ENCODE peak calls at places on chromosomes 16 and 17, in five cellular contexts. I is WTC11; W is activated T-cell treated with anti-CD3 and anti-CD28 coated beads, Interleukin-2, amount 50 U/mL, for 48 hours; F is bronchial epithelial cell; L is naive thymus-derived CD8-positive, alpha-beta T cell. C is an unnamed sample.

GRCh38 chr16:53949716-53950410 is 245.9 kb downstream of the FTO start:
- DNase-seq in I (no peak), W (no peak), F (no peak), L (no peak), C (no peak)

GRCh38 chr16:86747761-86748160 is 169.4 kb downstream of the FOXL1 start:
- DNase-seq in I (no peak), W (no peak), F (no peak), L (no peak), C (no peak)

GRCh38 chr17:7756968-7757367 is 39.4 kb downstream of the DNAH2 start:
- DNase-seq in I (no peak), W (no peak), F (no peak), L (no peak), C (no peak)

GRCh38 chr16:67928561-67929364 is 2.9 kb downstream of the CTRL start:
- DNase-seq in I (peak), W (peak), F (peak), L (peak), C (peak)

GRCh38 chr17:46876353-46876887 is 25.0 kb downstream of the WNT9B start:
- DNase-seq in I (peak), W (no peak), F (peak), L (no peak), C (peak)

GRCh38 chr16:1159973-1160772 is 7.3 kb downstream of the CACNA1H start:
- DNase-seq in I (peak), W (no peak), F (peak), L (no peak), C (no peak)

GRCh38 chr16:85573696-85574641 is 39.2 kb upstream of the GSE1 start:
- DNase-seq in I (no peak), W (no peak), F (no peak), L (no peak), C (no peak)

GRCh38 chr16:28985206-28985605 is 354 bp downstream of the LAT start:
- DNase-seq in I (no peak), W (peak), F (no peak), L (no peak), C (no peak)

GRCh38 chr17:46118969-46119368 is 74.3 kb downstream of the KANSL1 start:
- DNase-seq in I (no peak), W (no peak), F (no peak), L (no peak), C (no peak)

GRCh38 chr16:35823342-35823741 is 2363.9 kb downstream of the TP53TG3F start:
- DNase-seq in I (no peak), W (no peak), F (no peak), L (no peak), C (no peak)

GRCh38 chr16:89955001-89955685 is 6.6 kb downstream of the DEF8 start:
- DNase-seq in I (peak), W (no peak), F (no peak), L (no peak), C (no peak)

GRCh38 chr17:68346448-68346847 is 55.2 kb downstream of the ARSG start:
- DNase-seq in I (no peak), W (peak), F (no peak), L (peak), C (no peak)

GRCh38 chr17:78249836-78250806 is 18.7 kb downstream of the TMEM235 start:
- DNase-seq in I (no peak), W (no peak), F (no peak), L (no peak), C (no peak)

GRCh38 chr16:3482659-3483241 is 12.5 kb downstream of the C16orf90 start:
- DNase-seq in I (no peak), W (no peak), F (no peak), L (no peak), C (no peak)

GRCh38 chr17:77215281-77215680 is 74.5 kb downstream of the SEC14L1 start:
- DNase-seq in I (no peak), W (no peak), F (no peak), L (no peak), C (no peak)

GRCh38 chr17:42075789-42076188 is 22.5 kb downstream of the ZNF385C start:
- DNase-seq in I (no peak), W (no peak), F (no peak), L (no peak), C (no peak)

GRCh38 chr17:80023261-80024205 is 12.1 kb downstream of the TBC1D16 start:
- DNase-seq in I (no peak), W (no peak), F (no peak), L (no peak), C (no peak)

GRCh38 chr16:5615868-5616642 is 518.5 kb upstream of the EEF2KMT start:
- DNase-seq in I (peak), W (peak), F (no peak), L (peak), C (peak)

GRCh38 chr16:64297863-64298579 is 823.8 kb downstream of the CDH11 start:
- DNase-seq in I (no peak), W (no peak), F (no peak), L (no peak), C (no peak)

GRCh38 chr17:29154516-29155234 is 25.5 kb downstream of the MYO18A start:
- DNase-seq in I (no peak), W (no peak), F (no peak), L (no peak), C (no peak)

C was measured in T47D.